ENCODE peak calls at places on chromosomes 6 and 20, in seven cellular contexts. Y is uterus; Z is OCI-M1; L is GDM1; S is activated CD8-positive, alpha-beta T cell treated with anti-CD3 and anti-CD28 coated beads, Interleukin-2, amount 10 ng/mL, durations not matched to agents 7 days and 5 days; V is cardiac septum; B is EH. R is an unnamed sample.

GRCh38 chr6:45423111-45423900 is 45.6 kb upstream of the SUPT3H start:
- DNase-seq in L (no peak), V (peak; percentile 78), Y (peak; percentile 36), Z (no peak), S (peak; percentile 25), B (peak; percentile 41), R (no peak)

GRCh38 chr20:36538026-36538764 is 3.1 kb upstream of the MYL9 start:
- DNase-seq in V (no peak), B (peak; percentile 78), Z (no peak), L (no peak), S (no peak), Y (no peak), R (no peak)

GRCh38 chr6:2959909-2960719 is 11.3 kb downstream of the SERPINB6 start:
- DNase-seq in B (peak; percentile 94), Y (no peak), V (no peak), S (no peak), Z (no peak), L (no peak), R (no peak)

GRCh38 chr6:139436521-139437348 is 62.3 kb upstream of the CITED2 start:
- DNase-seq in L (no peak), B (peak; percentile 82), S (no peak), V (no peak), Z (no peak), Y (no peak), R (peak; percentile 31)

GRCh38 chr6:43993881-43994523 is 133.2 kb downstream of the MRPL14 start:
- DNase-seq in Y (peak; percentile 64), B (no peak), L (no peak), V (peak; percentile 76), Z (no peak), S (no peak), R (no peak)

GRCh38 chr20:46681032-46681854 is 8.0 kb downstream of the TP53RK start:
- DNase-seq in Y (peak; percentile 31), V (no peak), Z (peak; percentile 64), B (peak; percentile 46), L (peak; percentile 13), S (peak; percentile 82), R (peak; percentile 63)

GRCh38 chr6:63527658-63528514 is 44.4 kb upstream of the LOC128125822 start:
- DNase-seq in Y (peak; percentile 63), B (peak; percentile 78), L (no peak), S (no peak), Z (peak; percentile 20), V (no peak), R (no peak)

GRCh38 chr20:25496968-25497401 is 88.3 kb downstream of the NINL start:
- DNase-seq in B (peak; percentile 6), Y (no peak), Z (no peak), S (no peak), L (no peak), V (peak; percentile 24), R (no peak)

GRCh38 chr20:35699914-35700624 is 864 bp downstream of the ROMO1 start:
- DNase-seq in B (no peak), Y (no peak), Z (peak; percentile 59), S (no peak), L (no peak), V (no peak), R (no peak)

GRCh38 chr6:7805828-7806227 is 79.9 kb downstream of the BMP6 start:
- DNase-seq in B (peak; percentile 10), V (no peak), S (no peak), Z (peak; percentile 32), Y (no peak), L (no peak), R (no peak)

GRCh38 chr6:3895805-3896204 is 46.6 kb downstream of the FAM50B start:
- DNase-seq in V (no peak), B (no peak), L (no peak), Y (no peak), Z (no peak), S (no peak), R (no peak)

GRCh38 chr6:138107752-138108592 is 753 bp upstream of the PERP start:
- DNase-seq in L (no peak), Y (no peak), B (no peak), Z (no peak), S (peak; percentile 25), V (no peak), R (no peak)

GRCh38 chr6:76881414-76881813 is 581.9 kb downstream of the HTR1B start:
- DNase-seq in L (no peak), Y (no peak), S (no peak), V (no peak), Z (no peak), B (no peak), R (no peak)

GRCh38 chr6:158377866-158378265 is 65.6 kb downstream of the TULP4 start:
- DNase-seq in Z (no peak), B (peak; percentile 77), V (no peak), Y (no peak), S (no peak), L (no peak), R (no peak)

GRCh38 chr6:170032706-170033309 is 258.1 kb downstream of the DLL1 start:
- DNase-seq in L (no peak), Y (peak; percentile 5), Z (no peak), V (peak; percentile 56), S (no peak), B (no peak), R (peak; percentile 0)

GRCh38 chr6:42396720-42397119 is 55.0 kb downstream of the TRERF1 start:
- DNase-seq in Z (no peak), B (no peak), Y (no peak), V (no peak), L (no peak), S (no peak), R (no peak)

GRCh38 chr6:10643214-10643641 is 51.2 kb downstream of the C6orf52 start:
- DNase-seq in L (peak; percentile 45), Y (no peak), S (no peak), Z (peak; percentile 94), V (no peak), B (no peak), R (no peak)

GRCh38 chr20:49699200-49699992 is 14.3 kb downstream of the B4GALT5 start:
- DNase-seq in Z (peak; percentile 45), B (peak; percentile 79), S (no peak), L (no peak), V (no peak), Y (no peak), R (peak; percentile 61)

GRCh38 chr6:136088693-136089092 is 161.4 kb downstream of the MTFR2 start:
- DNase-seq in Z (no peak), V (no peak), Y (no peak), L (no peak), B (no peak), S (no peak), R (no peak)

GRCh38 chr20:31602430-31602778 is 2.7 kb upstream of the ID1 start:
- DNase-seq in V (no peak), Z (no peak), Y (no peak), B (no peak), L (no peak), S (no peak), R (no peak)

GRCh38 chr6:63882208-63882607 is 246.6 kb downstream of the PHF3 start:
- DNase-seq in V (no peak), Y (no peak), B (no peak), L (no peak), S (no peak), Z (peak; percentile 30), R (peak; percentile 21)

GRCh38 chr20:39849664-39850063 is 839.4 kb downstream of the MAFB start:
- DNase-seq in Y (peak; percentile 82), Z (no peak), V (peak; percentile 92), S (no peak), B (peak; percentile 97), L (no peak), R (peak; percentile 64)

GRCh38 chr20:58308680-58309527 is 611 bp upstream of the RAB22A start:
- DNase-seq in L (no peak), Z (peak; percentile 38), B (peak; percentile 52), Y (peak; percentile 71), V (no peak), S (peak; percentile 69), R (peak; percentile 13)

GRCh38 chr6:6461138-6461537 is 127.4 kb upstream of the LY86 start:
- DNase-seq in V (no peak), Z (no peak), B (no peak), L (no peak), S (no peak), Y (no peak), R (no peak)

GRCh38 chr20:57651977-57652864 is 32.0 kb upstream of the ZBP1 start:
- DNase-seq in Z (no peak), V (peak; percentile 72), S (no peak), B (no peak), Y (peak; percentile 15), L (no peak), R (no peak)

GRCh38 chr20:3786126-3786484 is 435 bp downstream of the CENPB start:
- DNase-seq in Y (peak; percentile 54), L (no peak), V (no peak), B (peak; percentile 64), S (peak; percentile 62), Z (peak; percentile 42), R (peak; percentile 64)

GRCh38 chr6:4522453-4522852 is 253.8 kb upstream of the CDYL start:
- DNase-seq in S (no peak), Y (no peak), L (no peak), B (no peak), V (no peak), Z (peak; percentile 19), R (no peak)

GRCh38 chr6:13238640-13239216 is 89.6 kb downstream of the TBC1D7 start:
- DNase-seq in S (no peak), V (no peak), Y (no peak), L (no peak), Z (no peak), B (no peak), R (no peak)

GRCh38 chr6:147802400-147802799 is 293.9 kb downstream of the SAMD5 start:
- DNase-seq in V (no peak), S (no peak), L (no peak), Z (no peak), B (peak; percentile 2), Y (no peak), R (no peak)

GRCh38 chr6:101477436-101477835 is 83.9 kb downstream of the GRIK2 start:
- DNase-seq in B (no peak), L (no peak), Z (no peak), V (no peak), Y (no peak), S (no peak), R (no peak)

GRCh38 chr6:158008894-158009891 is 27.5 kb downstream of the SYNJ2 start:
- DNase-seq in V (no peak), Z (no peak), S (no peak), L (peak; percentile 35), B (peak; percentile 96), Y (peak; percentile 59), R (peak; percentile 90)

GRCh38 chr6:25899580-25900408 is 25.8 kb upstream of the SLC17A3 start:
- DNase-seq in V (no peak), Y (no peak), Z (no peak), B (no peak), L (no peak), S (no peak), R (no peak)

GRCh38 chr20:43751167-43752050 is 24.6 kb upstream of the GTSF1L start:
- DNase-seq in V (no peak), B (peak; percentile 84), Z (peak; percentile 19), S (peak; percentile 77), Y (no peak), L (no peak), R (no peak)

R was measured in BE2C.